ENCODE peak calls at places on chromosomes 6 and 20, in four cellular contexts. E, B, N and W are unnamed samples.

GRCh38 chr6:5095236-5095635 is 10.1 kb downstream of the PPP1R3G start:
- DNase-seq in N (no peak), E (no peak), B (no peak), W (no peak)

GRCh38 chr20:34016736-34017135 is 23.0 kb downstream of the RALY start:
- DNase-seq in N (no peak), E (no peak), B (no peak), W (no peak)

GRCh38 chr6:129510930-129511329 is 199.0 kb downstream of the ARHGAP18 start:
- DNase-seq in B (no peak), E (no peak), N (no peak), W (no peak)

GRCh38 chr6:27866370-27867050 is 45.7 kb downstream of the OR2B2 start:
- DNase-seq in B (no peak), N (no peak), E (no peak), W (peak)

GRCh38 chr6:108948252-108948651 is 100.0 kb downstream of the ARMC2 start:
- DNase-seq in B (peak), E (no peak), N (peak), W (no peak)

GRCh38 chr6:71290611-71291010 is 2.0 kb downstream of the OGFRL1 start:
- DNase-seq in B (no peak), N (no peak), E (no peak), W (no peak)

GRCh38 chr20:60255426-60255825 is 297.2 kb downstream of the CDH26 start:
- DNase-seq in E (no peak), N (no peak), B (no peak), W (no peak)

GRCh38 chr6:133889557-133890301 is 816 bp downstream of the TCF21 start:
- DNase-seq in N (peak), B (peak), E (no peak), W (no peak)

GRCh38 chr20:24787071-24787470 is 162.0 kb upstream of the CST7 start:
- DNase-seq in N (no peak), B (no peak), E (no peak), W (no peak)

GRCh38 chr20:21519136-21519584 is 5.3 kb upstream of the NKX2-2 start:
- DNase-seq in E (no peak), B (no peak), N (no peak), W (no peak)

GRCh38 chr6:20424679-20425078 is 23.0 kb downstream of the E2F3 start:
- DNase-seq in N (no peak), B (peak), E (no peak), W (no peak)

GRCh38 chr20:31758991-31759390 is 19.9 kb downstream of the TPX2 start:
- DNase-seq in E (no peak), B (no peak), N (no peak), W (no peak)

GRCh38 chr20:20520776-20521175 is 152.9 kb downstream of the INSM1 start:
- DNase-seq in B (no peak), E (no peak), N (no peak), W (no peak)

GRCh38 chr6:143742070-143742954 is 64.5 kb downstream of the PHACTR2 start:
- DNase-seq in N (no peak), E (no peak), B (peak), W (no peak)

GRCh38 chr20:1001116-1001515 is 995 bp downstream of the RSPO4 start:
- DNase-seq in N (no peak), B (no peak), E (no peak), W (no peak)

GRCh38 chr6:48714286-48715049 is 603.5 kb upstream of the PTCHD4 start:
- DNase-seq in B (no peak), N (no peak), E (no peak), W (no peak)

GRCh38 chr6:38021029-38021428 is 201.5 kb downstream of the ZFAND3 start:
- DNase-seq in N (no peak), E (no peak), B (no peak), W (no peak)

GRCh38 chr20:47256665-47257236 is 99.7 kb downstream of the ZMYND8 start:
- DNase-seq in E (no peak), B (no peak), N (no peak), W (no peak)

GRCh38 chr6:154683756-154684523 is 49.3 kb upstream of the SCAF8 start:
- DNase-seq in N (no peak), E (no peak), B (no peak), W (no peak)

GRCh38 chr6:77463308-77463880 is at the start of gene HTR1B:
- DNase-seq in E (no peak), N (no peak), B (peak), W (no peak)

DNA sequence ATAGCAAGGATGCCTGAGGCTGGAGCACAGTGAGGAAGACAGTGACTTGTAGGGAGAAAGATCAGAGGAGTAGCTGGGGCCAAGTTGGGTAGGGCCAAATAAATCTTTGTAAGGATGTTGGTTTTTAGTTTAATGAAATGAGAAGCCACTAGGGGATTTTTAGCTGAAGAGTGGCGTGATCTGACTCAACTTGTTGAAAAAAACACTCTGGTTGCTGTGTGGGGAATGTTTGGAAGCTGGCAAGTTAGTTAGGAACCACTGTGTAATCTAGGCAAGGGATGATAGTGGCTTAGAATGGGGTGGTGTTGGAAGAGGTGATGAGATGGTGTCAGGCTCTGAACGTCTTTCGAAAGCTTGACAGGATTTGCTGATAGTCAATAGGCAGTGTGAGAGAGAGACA is 176.1 kb upstream of the HDDC2 start:
- DNase-seq in E (no peak), N (no peak), B (no peak), W (no peak)
- H3K27ac ChIP-seq in E (no peak), N (no peak), B (no peak), W (no peak)

DNA sequence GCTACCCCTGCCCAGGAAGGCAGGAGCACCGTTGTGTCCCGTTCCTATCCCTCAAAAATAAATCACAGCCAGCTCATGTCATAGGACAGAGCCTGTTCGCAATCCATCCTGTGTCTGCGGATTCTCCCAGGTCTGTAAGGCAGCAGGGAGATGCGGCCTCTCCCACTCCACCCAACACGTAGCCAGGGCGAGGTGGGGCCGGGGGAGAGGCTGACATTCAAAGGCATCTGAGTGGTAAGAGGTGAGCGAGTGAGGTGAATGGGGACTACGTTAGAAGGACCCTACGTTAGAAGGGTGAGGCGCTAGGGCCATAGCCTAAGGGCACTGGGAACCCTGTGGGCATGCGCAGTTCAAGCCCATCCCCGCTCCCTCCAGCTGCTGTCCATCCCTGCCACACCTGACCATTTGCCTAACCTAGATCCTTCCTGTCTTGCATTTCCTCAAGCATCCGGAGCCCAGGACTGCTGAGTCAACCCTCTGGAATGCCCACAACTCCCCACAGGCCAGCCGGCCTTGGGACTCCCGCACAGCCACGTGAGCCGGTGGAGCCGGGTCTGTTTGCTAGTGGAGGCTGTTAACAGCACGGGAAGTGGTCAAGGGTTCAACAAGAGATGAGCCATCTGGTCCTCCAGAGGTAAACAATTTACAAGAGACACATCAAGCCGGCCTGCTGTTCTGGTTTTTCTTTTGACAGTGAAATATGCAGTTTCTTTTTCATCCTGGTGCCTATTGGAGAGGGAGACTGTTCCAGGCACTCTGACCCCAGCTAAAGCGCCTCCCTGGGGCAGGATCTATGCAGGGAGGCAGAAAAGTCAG is 45.9 kb downstream of the RIPOR3 start:
- DNase-seq in B (no peak), N (peak), E (no peak), W (peak)
- H3K27ac ChIP-seq in B (peak), N (peak), E (no peak), W (peak)

DNA sequence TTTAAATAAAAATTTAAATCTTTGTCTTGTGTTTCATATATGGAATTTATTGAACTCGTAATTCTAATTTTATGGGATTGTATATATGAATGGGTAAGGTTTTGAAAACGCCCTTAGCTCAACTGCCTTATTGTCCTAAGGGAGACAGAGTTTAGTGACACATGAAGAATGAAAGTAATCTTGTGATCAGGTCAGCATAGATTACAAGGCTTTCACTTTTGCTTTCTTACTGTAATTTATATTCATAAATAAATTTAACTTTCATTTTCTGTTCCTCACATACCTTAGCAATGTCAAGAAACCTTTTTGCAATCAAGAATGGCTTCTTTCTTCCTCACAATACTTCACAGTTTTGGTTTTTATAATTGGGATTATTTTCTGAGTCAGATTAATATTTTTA is 14.4 kb downstream of the KPNA5 start:
- DNase-seq in B (no peak), E (no peak), N (no peak), W (no peak)
- H3K27ac ChIP-seq in B (no peak), E (no peak), N (no peak), W (no peak)

GRCh38 chr6:111689946-111690345 is 84.3 kb upstream of the TRAF3IP2 start:
- DNase-seq in N (no peak), E (no peak), B (no peak), W (no peak)
- H3K27ac ChIP-seq in N (no peak), E (no peak), B (no peak), W (no peak)

DNA sequence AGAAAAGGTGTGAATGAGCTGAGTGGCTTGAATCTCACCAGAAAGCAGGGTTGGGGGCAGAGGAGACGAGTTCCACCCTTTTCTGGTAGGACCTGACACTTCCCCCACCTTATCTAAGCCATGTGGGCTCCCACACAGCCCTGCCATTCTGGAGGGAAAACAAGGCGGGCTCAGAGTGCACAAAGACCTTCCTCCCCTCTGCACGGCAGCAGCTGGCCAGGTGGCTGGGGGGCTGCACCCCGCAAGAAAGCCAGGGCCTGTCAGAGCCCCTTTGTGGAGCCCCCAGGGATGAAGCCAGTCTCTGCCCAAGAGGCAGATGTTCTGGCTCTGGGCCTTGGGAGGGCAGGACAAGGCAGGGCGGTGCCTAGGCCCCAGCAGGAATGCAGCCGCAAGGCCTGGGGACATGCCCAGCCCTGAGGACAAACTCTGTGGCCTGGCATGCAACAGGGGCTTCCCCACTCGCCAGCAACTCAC is 48.4 kb upstream of the DSN1 start:
- DNase-seq in E (no peak), N (no peak), B (peak), W (no peak)
- H3K27ac ChIP-seq in E (peak), N (no peak), B (peak), W (no peak)

GRCh38 chr6:46501136-46502089 is 10.2 kb upstream of the RCAN2 start:
- DNase-seq in E (no peak), B (no peak), N (no peak), W (no peak)

GRCh38 chr6:46504242-46504641 is 13.0 kb upstream of the RCAN2 start:
- DNase-seq in E (no peak), B (no peak), N (no peak), W (no peak)

GRCh38 chr6:46500382-46500781 is 9.1 kb upstream of the RCAN2 start:
- DNase-seq in B (no peak), E (no peak), N (no peak), W (no peak)

GRCh38 chr6:46505693-46506512 is 14.7 kb upstream of the RCAN2 start:
- DNase-seq in B (peak), E (no peak), N (no peak), W (no peak)

DNA sequence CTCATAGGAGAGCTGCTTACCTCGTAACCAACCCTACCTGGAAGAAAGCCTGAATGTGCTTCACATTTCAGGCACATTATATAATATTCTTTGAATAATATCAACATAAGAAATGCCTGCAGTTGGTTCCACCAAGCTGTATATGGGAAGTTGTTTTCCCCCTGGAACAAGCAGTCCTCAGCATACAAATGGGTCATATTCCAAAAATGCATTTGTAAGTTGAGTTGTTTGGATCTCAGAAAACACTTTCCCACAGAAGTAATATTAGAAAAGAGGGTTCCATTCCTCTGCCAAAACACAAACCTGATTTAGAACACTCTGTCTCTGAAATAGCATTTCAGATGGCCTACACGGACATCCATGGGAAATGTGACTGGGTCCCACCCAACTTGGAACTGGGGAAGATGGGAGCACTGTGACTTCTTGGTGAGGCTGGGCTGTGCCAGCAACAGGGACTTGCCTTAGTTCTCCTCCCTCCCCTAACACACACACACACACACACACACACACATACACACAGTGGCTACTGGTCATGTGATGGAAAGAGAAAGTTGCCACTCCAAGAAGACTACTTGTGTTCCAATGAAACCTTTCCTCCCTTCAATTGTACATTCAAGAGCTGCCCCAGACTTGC is 11.4 kb upstream of the RCAN2 start:
- DNase-seq in E (no peak), N (no peak), B (peak), W (no peak)
- H3K27ac ChIP-seq in E (peak), N (no peak), B (peak), W (no peak)

GRCh38 chr6:163943647-163944395 is 529.3 kb downstream of the QKI start:
- DNase-seq in B (peak), E (no peak), N (no peak), W (no peak)

GRCh38 chr6:163947276-163947675 is 532.8 kb downstream of the QKI start:
- DNase-seq in N (no peak), E (no peak), B (no peak), W (no peak)

GRCh38 chr6:163946437-163946836 is 531.9 kb downstream of the QKI start:
- DNase-seq in B (peak), N (no peak), E (no peak), W (no peak)

GRCh38 chr6:163944897-163945296 is 530.4 kb downstream of the QKI start:
- DNase-seq in N (peak), B (no peak), E (no peak), W (no peak)

DNA sequence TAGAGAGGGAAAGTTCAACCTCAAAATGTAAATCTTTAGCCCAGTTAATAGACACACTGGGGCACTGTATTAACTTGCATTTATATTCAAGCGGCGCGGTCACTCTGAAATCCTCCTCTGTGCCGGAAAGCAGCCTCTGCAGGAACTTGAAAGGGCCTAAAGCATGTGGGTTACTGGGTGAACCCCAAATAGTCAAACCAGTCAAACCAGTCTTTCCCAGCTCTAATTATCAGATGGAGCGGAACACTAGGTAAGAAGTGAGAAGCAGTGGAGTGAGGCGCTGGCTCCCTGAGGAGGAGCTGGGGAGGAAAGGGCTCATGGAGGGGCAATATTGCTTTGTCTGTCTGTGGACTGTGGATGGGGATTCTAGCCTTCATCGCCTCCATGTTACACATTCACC is 531.3 kb downstream of the QKI start:
- DNase-seq in E (no peak), N (no peak), B (no peak), W (no peak)
- H3K27ac ChIP-seq in E (no peak), N (peak), B (no peak), W (no peak)

GRCh38 chr20:48789185-48789668 is 38.6 kb downstream of the PREX1 start:
- DNase-seq in B (no peak), N (no peak), E (no peak), W (no peak)

GRCh38 chr20:48788486-48789072 is 39.2 kb downstream of the PREX1 start:
- DNase-seq in E (no peak), B (no peak), N (no peak), W (no peak)

GRCh38 chr20:48791666-48792071 is 36.1 kb downstream of the PREX1 start:
- DNase-seq in E (no peak), N (no peak), B (peak), W (no peak)

GRCh38 chr20:48791014-48791413 is 36.8 kb downstream of the PREX1 start:
- DNase-seq in E (no peak), B (no peak), N (no peak), W (no peak)

GRCh38 chr20:48789781-48790544 is 37.8 kb downstream of the PREX1 start:
- DNase-seq in B (no peak), N (no peak), E (no peak), W (no peak)
- H3K27ac ChIP-seq in B (no peak), N (no peak), E (no peak), W (no peak)